ENCODE peak calls at places on chromosomes 16 and 17, in seven cellular contexts. One of them, this sample, is unnamed.

GRCh38 chr17:8075574-8076342 is 11.8 kb downstream of the ALOX12B start:
- DNase-seq in GM23248: no peak
- DNase-seq in spleen: peak
- DNase-seq in CD4-positive, alpha-beta T cell: no peak
- DNase-seq in aorta: peak
- DNase-seq in left ventricle myocardium inferior: no peak
- DNase-seq in body of pancreas: no peak
- DNase-seq in this sample: no peak

GRCh38 chr17:11026903-11027302 is 189.0 kb upstream of the PIRT start:
- DNase-seq in GM23248: no peak
- DNase-seq in spleen: no peak
- DNase-seq in CD4-positive, alpha-beta T cell: no peak
- DNase-seq in aorta: no peak
- DNase-seq in left ventricle myocardium inferior: no peak
- DNase-seq in body of pancreas: no peak
- DNase-seq in this sample: no peak

GRCh38 chr17:50062323-50063243 is 6.7 kb downstream of the ITGA3 start:
- DNase-seq in GM23248: peak
- DNase-seq in spleen: peak
- DNase-seq in CD4-positive, alpha-beta T cell: no peak
- DNase-seq in aorta: peak
- DNase-seq in left ventricle myocardium inferior: peak
- DNase-seq in body of pancreas: peak
- DNase-seq in this sample: no peak

GRCh38 chr17:33292184-33292980 is 713 bp downstream of the ASIC2 start:
- DNase-seq in GM23248: peak
- DNase-seq in spleen: no peak
- DNase-seq in CD4-positive, alpha-beta T cell: no peak
- DNase-seq in aorta: peak
- DNase-seq in left ventricle myocardium inferior: no peak
- DNase-seq in body of pancreas: no peak
- DNase-seq in this sample: peak

GRCh38 chr16:86532526-86532815 is 22.1 kb downstream of the FOXF1 start:
- DNase-seq in GM23248: no peak
- DNase-seq in spleen: no peak
- DNase-seq in CD4-positive, alpha-beta T cell: no peak
- DNase-seq in aorta: no peak
- DNase-seq in left ventricle myocardium inferior: no peak
- DNase-seq in body of pancreas: no peak
- DNase-seq in this sample: no peak

GRCh38 chr16:55502801-55503366 is 6.0 kb upstream of the LPCAT2 start:
- DNase-seq in GM23248: peak
- DNase-seq in spleen: no peak
- DNase-seq in CD4-positive, alpha-beta T cell: no peak
- DNase-seq in aorta: peak
- DNase-seq in left ventricle myocardium inferior: peak
- DNase-seq in body of pancreas: peak
- DNase-seq in this sample: peak

GRCh38 chr17:60851181-60851580 is 173.5 kb downstream of the BCAS3 start:
- DNase-seq in GM23248: no peak
- DNase-seq in spleen: no peak
- DNase-seq in CD4-positive, alpha-beta T cell: no peak
- DNase-seq in aorta: no peak
- DNase-seq in left ventricle myocardium inferior: no peak
- DNase-seq in body of pancreas: no peak
- DNase-seq in this sample: no peak

GRCh38 chr17:68600123-68600880 is 865 bp downstream of the FAM20A start:
- DNase-seq in GM23248: peak
- DNase-seq in spleen: peak
- DNase-seq in CD4-positive, alpha-beta T cell: no peak
- DNase-seq in aorta: peak
- DNase-seq in left ventricle myocardium inferior: peak
- DNase-seq in body of pancreas: peak
- DNase-seq in this sample: no peak

GRCh38 chr16:78925071-78925714 is 675.3 kb downstream of the MAF start:
- DNase-seq in GM23248: peak
- DNase-seq in spleen: no peak
- DNase-seq in CD4-positive, alpha-beta T cell: no peak
- DNase-seq in aorta: peak
- DNase-seq in left ventricle myocardium inferior: peak
- DNase-seq in body of pancreas: peak
- DNase-seq in this sample: no peak

GRCh38 chr16:68993885-68994284 is 111.6 kb upstream of the HAS3 start:
- DNase-seq in GM23248: peak
- DNase-seq in spleen: no peak
- DNase-seq in CD4-positive, alpha-beta T cell: no peak
- DNase-seq in aorta: no peak
- DNase-seq in left ventricle myocardium inferior: no peak
- DNase-seq in body of pancreas: no peak
- DNase-seq in this sample: no peak

GRCh38 chr17:7982171-7982570 is 20.2 kb upstream of the GUCY2D start:
- DNase-seq in GM23248: peak
- DNase-seq in spleen: no peak
- DNase-seq in CD4-positive, alpha-beta T cell: no peak
- DNase-seq in aorta: no peak
- DNase-seq in left ventricle myocardium inferior: no peak
- DNase-seq in body of pancreas: no peak
- DNase-seq in this sample: no peak

GRCh38 chr16:58732545-58733247 is 1.4 kb downstream of the GOT2 start:
- DNase-seq in GM23248: peak
- DNase-seq in spleen: no peak
- DNase-seq in CD4-positive, alpha-beta T cell: no peak
- DNase-seq in aorta: no peak
- DNase-seq in left ventricle myocardium inferior: no peak
- DNase-seq in body of pancreas: no peak
- DNase-seq in this sample: no peak

GRCh38 chr17:73304971-73305786 is 6.6 kb downstream of the CDC42EP4 start:
- DNase-seq in GM23248: peak
- DNase-seq in spleen: peak
- DNase-seq in CD4-positive, alpha-beta T cell: no peak
- DNase-seq in aorta: peak
- DNase-seq in left ventricle myocardium inferior: peak
- DNase-seq in body of pancreas: peak
- DNase-seq in this sample: no peak

GRCh38 chr17:50620848-50621247 is 13.8 kb upstream of the ABCC3 start:
- DNase-seq in GM23248: no peak
- DNase-seq in spleen: no peak
- DNase-seq in CD4-positive, alpha-beta T cell: no peak
- DNase-seq in aorta: no peak
- DNase-seq in left ventricle myocardium inferior: no peak
- DNase-seq in body of pancreas: no peak
- DNase-seq in this sample: no peak

DNA sequence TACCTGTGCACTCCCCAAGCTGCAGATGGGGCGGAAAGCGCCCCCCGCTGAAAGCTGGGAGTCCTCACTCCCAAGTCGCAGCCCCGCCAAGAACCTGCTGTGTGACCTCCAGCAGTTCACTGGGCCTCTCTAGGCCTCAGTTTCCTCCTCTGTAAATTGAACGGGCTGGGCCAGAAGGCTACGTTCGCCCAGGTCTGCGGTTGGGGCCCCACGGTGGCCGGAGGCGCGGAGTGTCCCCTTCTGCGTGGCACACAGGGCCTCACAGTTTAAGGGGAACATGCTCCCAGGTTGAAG is 628 bp downstream of the GALK1 start:
- DNase-seq in GM23248: no peak
- DNase-seq in spleen: no peak
- DNase-seq in CD4-positive, alpha-beta T cell: no peak
- DNase-seq in aorta: no peak
- DNase-seq in left ventricle myocardium inferior: no peak
- DNase-seq in body of pancreas: no peak
- DNase-seq in this sample: no peak
- H3K27ac ChIP-seq in GM23248: no peak
- H3K27ac ChIP-seq in spleen: peak
- H3K27ac ChIP-seq in CD4-positive, alpha-beta T cell: no peak
- H3K27ac ChIP-seq in aorta: no peak
- H3K27ac ChIP-seq in left ventricle myocardium inferior: peak
- H3K27ac ChIP-seq in body of pancreas: peak
- H3K27ac ChIP-seq in this sample: peak

DNA sequence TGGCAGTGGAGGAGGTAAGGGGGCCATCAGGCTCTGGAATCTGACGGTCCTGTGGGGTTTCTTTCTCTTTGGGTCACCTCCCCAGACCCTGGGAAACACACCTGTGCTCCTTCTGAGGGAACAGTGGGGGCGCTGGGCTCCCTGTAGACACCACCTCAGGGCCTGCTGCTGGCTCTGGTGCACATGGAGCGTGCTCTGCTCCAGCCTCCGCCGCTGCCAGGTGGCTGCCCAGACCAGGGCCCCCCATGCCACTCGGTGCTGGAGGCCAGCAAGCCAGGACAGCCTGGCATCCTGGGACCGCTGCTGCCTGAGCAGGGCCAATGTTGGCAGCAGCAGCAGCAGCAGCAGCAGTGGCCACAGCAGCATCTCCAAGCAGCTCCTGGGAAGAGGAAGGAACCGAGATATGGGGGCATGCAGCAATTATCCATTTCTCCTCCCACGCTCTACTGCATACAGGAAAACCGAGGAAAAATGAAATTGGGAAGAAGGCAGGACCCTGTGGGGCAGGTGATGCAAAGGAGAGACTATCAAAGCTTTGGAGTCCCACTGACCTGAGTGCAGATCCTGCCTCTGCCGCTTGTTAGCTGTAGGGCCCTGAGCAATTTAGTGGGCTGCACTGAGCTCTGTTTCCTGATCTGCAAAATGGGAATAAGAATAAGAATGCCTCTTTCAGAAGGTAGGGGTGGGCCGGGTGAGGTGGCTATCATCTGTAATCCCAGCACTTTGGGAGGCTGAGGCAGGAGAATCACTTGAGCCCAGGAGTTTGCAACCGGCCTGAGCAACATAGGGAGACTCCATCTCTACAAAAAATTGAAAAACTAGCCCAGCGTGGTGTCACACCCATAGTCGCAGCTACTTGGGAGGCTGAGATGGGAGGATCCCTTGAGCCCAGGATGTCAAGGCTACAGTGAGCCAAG is 820 bp downstream of the GHDC start:
- DNase-seq in GM23248: no peak
- DNase-seq in spleen: peak
- DNase-seq in CD4-positive, alpha-beta T cell: no peak
- DNase-seq in aorta: no peak
- DNase-seq in left ventricle myocardium inferior: no peak
- DNase-seq in body of pancreas: no peak
- DNase-seq in this sample: no peak
- H3K27ac ChIP-seq in GM23248: no peak
- H3K27ac ChIP-seq in spleen: peak
- H3K27ac ChIP-seq in CD4-positive, alpha-beta T cell: peak
- H3K27ac ChIP-seq in aorta: no peak
- H3K27ac ChIP-seq in left ventricle myocardium inferior: peak
- H3K27ac ChIP-seq in body of pancreas: peak
- H3K27ac ChIP-seq in this sample: peak

GRCh38 chr16:11211977-11212818 is 43.8 kb downstream of the SOCS1 start:
- DNase-seq in GM23248: no peak
- DNase-seq in spleen: peak
- DNase-seq in CD4-positive, alpha-beta T cell: no peak
- DNase-seq in aorta: no peak
- DNase-seq in left ventricle myocardium inferior: no peak
- DNase-seq in body of pancreas: no peak
- DNase-seq in this sample: no peak

GRCh38 chr16:11215935-11216556 is 40.0 kb downstream of the SOCS1 start:
- DNase-seq in GM23248: no peak
- DNase-seq in spleen: no peak
- DNase-seq in CD4-positive, alpha-beta T cell: no peak
- DNase-seq in aorta: no peak
- DNase-seq in left ventricle myocardium inferior: no peak
- DNase-seq in body of pancreas: no peak
- DNase-seq in this sample: no peak

GRCh38 chr16:11212819-11213196 is 43.2 kb downstream of the SOCS1 start:
- DNase-seq in GM23248: no peak
- DNase-seq in spleen: peak
- DNase-seq in CD4-positive, alpha-beta T cell: no peak
- DNase-seq in aorta: no peak
- DNase-seq in left ventricle myocardium inferior: no peak
- DNase-seq in body of pancreas: no peak
- DNase-seq in this sample: no peak

GRCh38 chr16:11213373-11213772 is 42.6 kb downstream of the SOCS1 start:
- DNase-seq in GM23248: no peak
- DNase-seq in spleen: peak
- DNase-seq in CD4-positive, alpha-beta T cell: no peak
- DNase-seq in aorta: no peak
- DNase-seq in left ventricle myocardium inferior: no peak
- DNase-seq in body of pancreas: no peak
- DNase-seq in this sample: no peak

DNA sequence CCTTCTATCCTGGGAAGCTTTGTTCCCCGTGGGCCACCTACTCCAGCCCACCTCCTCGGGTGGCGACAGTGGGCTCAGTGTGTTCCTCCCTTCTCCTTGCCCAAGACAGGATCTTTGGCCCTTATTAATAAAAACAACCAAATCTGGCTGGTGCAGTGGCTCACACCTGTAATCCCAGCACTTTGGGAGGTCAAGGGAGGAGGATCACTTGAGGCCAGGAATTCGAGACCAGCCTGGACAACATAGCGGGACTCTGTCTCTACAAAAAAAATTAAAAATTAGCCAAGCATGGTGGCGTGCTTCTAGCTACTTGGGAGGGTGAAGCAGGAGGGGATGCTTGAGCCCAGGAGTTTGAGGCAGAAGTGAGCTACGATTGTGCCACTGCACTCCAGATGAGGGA is 42.2 kb downstream of the SOCS1 start:
- DNase-seq in GM23248: no peak
- DNase-seq in spleen: no peak
- DNase-seq in CD4-positive, alpha-beta T cell: no peak
- DNase-seq in aorta: no peak
- DNase-seq in left ventricle myocardium inferior: no peak
- DNase-seq in body of pancreas: no peak
- DNase-seq in this sample: no peak
- H3K27ac ChIP-seq in GM23248: no peak
- H3K27ac ChIP-seq in spleen: no peak
- H3K27ac ChIP-seq in CD4-positive, alpha-beta T cell: no peak
- H3K27ac ChIP-seq in aorta: no peak
- H3K27ac ChIP-seq in left ventricle myocardium inferior: no peak
- H3K27ac ChIP-seq in body of pancreas: no peak
- H3K27ac ChIP-seq in this sample: no peak

DNA sequence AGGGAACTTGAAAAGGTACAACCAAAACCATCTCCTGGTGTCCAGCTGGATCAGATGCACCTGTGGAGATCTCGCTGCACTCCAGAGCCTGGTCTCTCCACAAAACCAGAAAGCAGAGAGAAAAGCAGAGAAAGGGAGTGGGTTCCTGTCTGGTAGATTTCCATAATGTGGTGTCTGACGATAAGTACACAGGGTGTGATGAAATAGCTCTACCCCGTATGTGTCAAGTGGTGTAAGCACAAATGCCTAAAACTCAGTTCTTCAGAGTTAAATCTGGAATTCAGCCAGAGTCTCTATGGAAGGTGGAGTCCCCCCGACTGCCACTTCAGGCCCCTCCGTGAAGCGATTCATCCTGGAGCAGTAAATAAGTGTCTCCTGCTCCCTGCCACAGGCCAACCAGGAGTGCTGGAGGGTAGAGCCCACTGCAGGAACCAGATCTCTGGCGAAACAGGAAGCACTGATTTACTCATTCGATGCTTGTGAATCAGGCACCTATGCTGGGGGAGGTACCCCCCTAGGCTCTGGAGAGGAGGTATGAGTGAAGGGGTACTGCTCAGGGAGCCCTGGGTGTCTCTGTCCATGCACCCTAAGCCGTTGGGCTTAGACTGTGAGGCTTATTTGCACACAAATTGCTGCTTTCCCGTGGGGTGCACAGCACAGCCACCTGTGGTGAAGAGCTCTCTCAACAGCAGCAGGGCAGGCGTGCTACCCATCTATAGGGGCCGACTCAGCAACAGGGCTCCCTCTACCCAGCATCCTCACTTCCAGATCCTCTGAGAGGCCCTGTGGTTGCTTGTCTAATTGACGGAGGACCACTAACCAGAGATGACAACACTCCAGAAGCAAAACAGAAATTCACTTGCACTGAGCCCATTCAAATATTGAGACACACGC is 97.1 kb upstream of the MYOCD start:
- DNase-seq in GM23248: no peak
- DNase-seq in spleen: no peak
- DNase-seq in CD4-positive, alpha-beta T cell: no peak
- DNase-seq in aorta: no peak
- DNase-seq in left ventricle myocardium inferior: no peak
- DNase-seq in body of pancreas: no peak
- DNase-seq in this sample: no peak
- H3K27ac ChIP-seq in GM23248: no peak
- H3K27ac ChIP-seq in spleen: no peak
- H3K27ac ChIP-seq in CD4-positive, alpha-beta T cell: no peak
- H3K27ac ChIP-seq in aorta: peak
- H3K27ac ChIP-seq in left ventricle myocardium inferior: no peak
- H3K27ac ChIP-seq in body of pancreas: no peak
- H3K27ac ChIP-seq in this sample: no peak

This sample was measured in substantia nigra.